ENCODE peak calls at places on chromosomes 4 and X, in nine cellular contexts. U is endothelial cell of umbilical vein, B is fibroblast of the aortic adventitia, N is IMR-90, A is thoracic aorta, G is lower lobe of right lung, E is AG10803, P is neural crest cell, H is cardiac muscle cell. D is an unnamed sample.

GRCh38 chr4:94582517-94582916 is 130.8 kb downstream of the PDLIM5 start:
- DNase-seq in U (no peak), B (no peak), N (no peak), A (no peak), G (no peak), E (peak; percentile 47), P (no peak), H (no peak), D (no peak)

GRCh38 chrX:10900585-10901289 is 210.4 kb upstream of the HCCS start:
- DNase-seq in U (no peak), B (peak; percentile 76), N (peak; percentile 58), A (no peak), G (no peak), E (peak; percentile 48), P (no peak), H (no peak), D (no peak)

GRCh38 chr4:79913581-79913980 is 159.4 kb downstream of the ANTXR2 start:
- DNase-seq in U (no peak), B (peak; percentile 50), N (peak; percentile 83), A (no peak), G (no peak), E (peak; percentile 61), P (no peak), H (peak; percentile 32), D (no peak)

GRCh38 chr4:35459045-35459444 is 785.3 kb downstream of the ARAP2 start:
- DNase-seq in U (no peak), B (no peak), N (no peak), A (no peak), G (no peak), E (no peak), P (no peak), H (no peak), D (no peak)

GRCh38 chrX:16186380-16187007 is 19.2 kb downstream of the MAGEB17 start:
- DNase-seq in U (no peak), B (no peak), N (no peak), A (no peak), G (no peak), E (no peak), P (no peak), H (no peak), D (no peak)

GRCh38 chr4:26812049-26812729 is 48.5 kb upstream of the STIM2 start:
- DNase-seq in U (peak; percentile 36), B (no peak), N (no peak), A (no peak), G (no peak), E (no peak), P (no peak), H (no peak), D (no peak)

GRCh38 chr4:81981218-81981617 is 392.6 kb downstream of the HNRNPD start:
- DNase-seq in U (no peak), B (no peak), N (no peak), A (no peak), G (no peak), E (no peak), P (no peak), H (no peak), D (no peak)

GRCh38 chr4:114277690-114278089 is 298.2 kb upstream of the ARSJ start:
- DNase-seq in U (no peak), B (peak; percentile 32), N (peak; percentile 70), A (no peak), G (no peak), E (peak; percentile 86), P (no peak), H (no peak), D (no peak)

GRCh38 chr4:4735136-4735754 is 124.2 kb upstream of the MSX1 start:
- DNase-seq in U (no peak), B (no peak), N (peak; percentile 7), A (no peak), G (no peak), E (no peak), P (no peak), H (no peak), D (no peak)

GRCh38 chr4:141962486-141962885 is 326.1 kb downstream of the IL15 start:
- DNase-seq in U (no peak), B (no peak), N (no peak), A (no peak), G (no peak), E (no peak), P (no peak), H (no peak), D (no peak)

GRCh38 chrX:38151426-38151825 is 69.2 kb downstream of the SRPX start:
- DNase-seq in U (no peak), B (no peak), N (peak; percentile 34), A (no peak), G (no peak), E (peak; percentile 78), P (no peak), H (no peak), D (no peak)

GRCh38 chrX:8672176-8672575 is 59.8 kb downstream of the ANOS1 start:
- DNase-seq in U (no peak), B (no peak), N (no peak), A (no peak), G (no peak), E (no peak), P (no peak), H (peak; percentile 12), D (no peak)
- TF ChIP-seq CTCF in U (no peak), B (no peak), N (no peak), A (no peak), G (no peak), E (no peak), P (peak; percentile 49), H (peak; percentile 10), D (peak; percentile 3)

DNA sequence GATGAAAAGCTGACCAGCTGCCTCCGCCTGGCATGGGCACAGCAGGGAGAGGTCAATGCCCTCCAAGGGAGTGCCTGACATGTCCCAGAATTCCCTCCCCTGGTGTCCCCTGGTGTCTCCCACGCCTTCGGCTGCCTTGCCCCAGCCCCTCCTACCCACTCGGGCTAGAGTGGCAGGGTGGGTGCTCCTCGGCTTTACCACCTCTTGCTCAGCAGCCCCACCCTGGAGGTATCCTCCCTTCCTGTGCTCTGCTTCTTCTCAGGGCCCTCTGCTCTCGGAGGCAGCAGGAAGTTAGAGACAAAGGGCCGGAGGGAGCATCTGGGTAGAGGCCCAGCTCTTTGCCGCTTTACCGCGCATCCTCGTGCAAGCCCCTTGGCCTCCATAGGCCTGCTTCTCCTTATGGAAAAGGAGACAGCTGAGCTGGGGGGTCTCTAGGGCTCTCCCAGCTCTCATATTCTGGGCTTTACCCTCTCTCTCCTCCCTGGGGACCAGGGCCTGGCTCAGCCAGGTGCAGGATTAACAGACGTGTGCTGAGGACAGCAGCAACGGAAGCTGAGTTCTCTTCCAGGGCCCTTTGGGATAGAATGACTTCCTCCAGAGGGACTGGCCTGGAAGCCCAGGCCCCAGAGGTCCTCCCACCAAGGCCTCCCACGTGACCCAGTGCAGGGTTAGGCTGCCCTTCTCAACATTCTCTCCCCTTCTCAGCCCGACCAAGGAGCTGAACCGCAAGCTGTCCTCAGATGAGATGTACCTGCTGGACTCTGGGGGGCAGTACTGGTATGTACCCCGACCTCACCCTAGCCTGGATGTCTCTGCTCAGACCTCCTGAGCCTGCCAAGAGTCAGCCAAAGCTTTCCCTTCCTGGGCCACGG is 17.2 kb downstream of the XPNPEP2 start:
- DNase-seq in U (no peak), B (no peak), N (no peak), A (no peak), G (no peak), E (no peak), P (no peak), H (no peak), D (peak; percentile 19)
- TF ChIP-seq CTCF in U (no peak), B (no peak), N (no peak), A (no peak), G (no peak), E (no peak), P (no peak), H (no peak), D (no peak)

GRCh38 chr4:174714393-174715211 is 114.4 kb downstream of the GLRA3 start:
- DNase-seq in U (peak; percentile 10), B (peak; percentile 63), N (peak; percentile 7), A (no peak), G (no peak), E (peak; percentile 56), P (peak; percentile 10), H (peak; percentile 53), D (peak; percentile 50)
- TF ChIP-seq CTCF in U (peak; percentile 30), B (peak; percentile 84), N (peak; percentile 39), A (no peak), G (peak; percentile 71), E (peak; percentile 97), P (peak; percentile 74), H (peak; percentile 91), D (peak; percentile 77)

GRCh38 chrX:25721564-25721963 is 416.6 kb upstream of the MAGEB18 start:
- DNase-seq in U (peak; percentile 40), B (peak; percentile 18), N (no peak), A (no peak), G (no peak), E (peak; percentile 0), P (no peak), H (peak; percentile 42), D (no peak)
- TF ChIP-seq CTCF in U (peak; percentile 12), B (peak; percentile 41), N (peak; percentile 27), A (no peak), G (no peak), E (peak; percentile 11), P (peak; percentile 62), H (peak; percentile 40), D (peak; percentile 39)

GRCh38 chrX:19863237-19864223 is 23.9 kb downstream of the SH3KBP1 start:
- DNase-seq in U (no peak), B (no peak), N (peak; percentile 29), A (no peak), G (no peak), E (peak; percentile 46), P (no peak), H (no peak), D (peak; percentile 40)

GRCh38 chrX:19866626-19867410 is 20.6 kb downstream of the SH3KBP1 start:
- DNase-seq in U (peak; percentile 51), B (no peak), N (no peak), A (no peak), G (no peak), E (no peak), P (no peak), H (no peak), D (no peak)

GRCh38 chrX:19865567-19866363 is 21.6 kb downstream of the SH3KBP1 start:
- DNase-seq in U (no peak), B (no peak), N (no peak), A (no peak), G (no peak), E (no peak), P (no peak), H (no peak), D (no peak)

GRCh38 chrX:19862634-19863236 is 24.7 kb downstream of the SH3KBP1 start:
- DNase-seq in U (no peak), B (no peak), N (no peak), A (no peak), G (no peak), E (no peak), P (no peak), H (no peak), D (no peak)

DNA sequence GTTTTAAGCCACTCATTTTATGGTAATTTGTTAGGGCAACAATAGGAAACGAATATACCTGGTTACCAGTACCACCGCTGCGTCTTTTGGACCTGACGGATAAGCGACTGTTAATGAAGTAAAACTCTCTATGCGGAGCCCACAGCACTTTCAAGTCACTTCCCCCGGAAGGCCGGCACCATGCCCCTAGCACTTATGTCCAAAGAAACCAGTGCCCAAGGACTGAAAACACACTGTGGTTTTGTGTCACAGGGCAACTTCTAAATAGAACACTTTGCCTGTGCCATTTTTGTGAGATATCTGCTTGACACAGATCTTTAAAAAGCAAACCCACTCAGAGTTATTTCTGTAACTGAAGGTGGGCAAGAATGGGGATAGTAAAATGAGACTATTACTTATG is 22.7 kb downstream of the SH3KBP1 start:
- DNase-seq in U (no peak), B (no peak), N (no peak), A (no peak), G (no peak), E (no peak), P (no peak), H (no peak), D (no peak)
- TF ChIP-seq CTCF in U (no peak), B (no peak), N (no peak), A (no peak), G (no peak), E (no peak), P (no peak), H (no peak), D (no peak)

GRCh38 chr4:3074078-3074845 is at the start of the genes HTT and HTT-AS:
- DNase-seq in U (peak; percentile 97), B (peak; percentile 93), N (peak; percentile 91), A (peak; percentile 84), G (peak; percentile 96), E (peak; percentile 93), P (peak; percentile 95), H (peak; percentile 96), D (peak; percentile 99)
- TF ChIP-seq CTCF in U (no peak), B (peak; percentile 19), N (peak; percentile 7), A (peak; percentile 15), G (peak; percentile 15), E (no peak), P (peak; percentile 23), H (peak; percentile 12), D (no peak)

D was measured in nephron progenitor cell.